ENCODE peak calls at places on chromosome 19, in seven cellular contexts. M, P, J, T, B, X and E are unnamed samples.

GRCh38 chr19:43936219-43936618 is 1.1 kb upstream of the ZNF45 start:
- DNase-seq in J (no peak), P (no peak), M (no peak), X (peak; percentile 13), T (no peak), B (no peak), E (no peak)

GRCh38 chr19:46173886-46174475 is 25.9 kb downstream of the IGFL2 start:
- DNase-seq in B (no peak), T (no peak), J (no peak), M (no peak), X (peak; percentile 26), P (no peak), E (no peak)

GRCh38 chr19:6616011-6616410 is 25.1 kb upstream of the CD70 start:
- DNase-seq in J (no peak), M (no peak), P (no peak), T (no peak), B (no peak), X (no peak), E (no peak)

GRCh38 chr19:10604460-10604980 is 17.4 kb upstream of the AP1M2 start:
- DNase-seq in B (no peak), X (no peak), J (peak; percentile 65), P (peak; percentile 19), T (no peak), M (no peak), E (no peak)

GRCh38 chr19:4803736-4804695 is 12.5 kb downstream of the FEM1A start:
- DNase-seq in B (no peak), J (peak; percentile 87), T (peak; percentile 72), P (peak; percentile 72), X (peak; percentile 58), M (no peak), E (no peak)

GRCh38 chr19:29694669-29695627 is 20.1 kb downstream of the C19orf12 start:
- DNase-seq in J (peak; percentile 93), T (peak; percentile 88), B (peak; percentile 90), M (peak; percentile 94), X (peak; percentile 70), P (peak; percentile 86), E (peak; percentile 41)

GRCh38 chr19:6241680-6242079 is 38.1 kb downstream of the MLLT1 start:
- DNase-seq in X (peak; percentile 50), M (peak; percentile 75), B (no peak), T (peak; percentile 66), J (peak; percentile 84), P (no peak), E (peak; percentile 93)

GRCh38 chr19:39389621-39390414 is 1.1 kb downstream of the PAF1 start:
- DNase-seq in T (no peak), X (no peak), P (no peak), J (peak; percentile 54), B (no peak), M (no peak), E (no peak)

GRCh38 chr19:4831351-4832340 is at the start of gene TICAM1:
- DNase-seq in T (peak; percentile 78), J (peak; percentile 92), B (peak; percentile 88), X (peak; percentile 49), M (peak; percentile 93), P (peak; percentile 74), E (peak; percentile 31)

GRCh38 chr19:43527860-43528622 is 1.0 kb upstream of the ETHE1 start:
- DNase-seq in P (no peak), T (peak; percentile 22), J (peak; percentile 59), X (no peak), B (peak; percentile 69), M (peak; percentile 80), E (no peak)

GRCh38 chr19:33551676-33552075 is 30.1 kb upstream of the PEPD start:
- DNase-seq in P (no peak), J (no peak), M (peak; percentile 62), X (no peak), B (peak; percentile 16), T (no peak), E (no peak)

GRCh38 chr19:16118489-16119033 is 6.9 kb downstream of the RAB8A start:
- DNase-seq in P (no peak), J (no peak), T (no peak), B (peak; percentile 74), X (no peak), M (no peak), E (no peak)

GRCh38 chr19:11400695-11401291 is 16.7 kb upstream of the EPOR start:
- DNase-seq in B (no peak), J (no peak), T (no peak), P (no peak), M (no peak), X (no peak), E (no peak)

GRCh38 chr19:12656899-12657571 is 9.5 kb downstream of the MAN2B1 start:
- DNase-seq in M (no peak), T (peak; percentile 59), J (peak; percentile 71), B (no peak), P (no peak), X (no peak), E (no peak)
- H3K27ac ChIP-seq in M (no peak overlapping the region), T (no peak overlapping the region), J (no peak overlapping the region), B (no peak overlapping the region), P (no peak overlapping the region), X (no peak overlapping the region), E (no peak overlapping the region)

GRCh38 chr19:48962849-48963165 is 2.3 kb upstream of the FTL start:
- DNase-seq in J (no peak), T (no peak), P (no peak), M (no peak), B (no peak), X (no peak), E (no peak)

GRCh38 chr19:48962029-48962848 is 2.9 kb upstream of the FTL start:
- DNase-seq in J (peak; percentile 83), T (peak; percentile 26), X (peak; percentile 46), B (peak; percentile 80), M (no peak), P (peak; percentile 32), E (no peak)

GRCh38 chr19:48961051-48961649 is 4.0 kb upstream of the FTL start:
- DNase-seq in T (no peak), X (no peak), P (no peak), M (no peak), J (peak; percentile 69), B (no peak), E (no peak)

GRCh38 chr19:48963371-48964204 is 1.5 kb upstream of the FTL start:
- DNase-seq in X (peak; percentile 47), M (peak; percentile 93), P (peak; percentile 60), T (peak; percentile 83), B (peak; percentile 90), J (peak; percentile 92), E (peak; percentile 53)

DNA sequence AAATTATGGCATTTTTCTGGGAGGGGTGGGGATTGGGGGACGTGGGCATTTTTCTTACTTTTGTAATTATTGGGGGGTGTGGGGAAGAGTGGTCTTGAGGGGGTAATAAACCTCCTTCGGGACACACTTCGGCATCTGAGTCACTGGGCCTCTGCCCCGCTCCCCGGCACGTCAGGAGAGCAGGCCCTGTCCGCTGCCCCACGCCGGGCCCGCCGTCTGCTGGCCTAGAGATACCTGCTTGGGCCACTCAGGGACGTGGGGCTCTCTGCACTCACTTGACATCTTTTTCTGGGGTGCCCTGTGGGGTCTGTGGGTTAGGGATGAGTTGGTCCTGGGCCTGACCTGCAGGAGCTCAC is 3.5 kb upstream of the FTL start:
- DNase-seq in T (no peak), X (no peak), B (no peak), J (peak; percentile 70), P (no peak), M (no peak), E (no peak)
- H3K27ac ChIP-seq in T (peak overlapping the region; percentile 89), X (peak overlapping the region; percentile 44), B (peak overlapping the region; percentile 97), J (no peak overlapping the region), P (no peak overlapping the region), M (no peak overlapping the region), E (peak overlapping the region; percentile 62)

GRCh38 chr19:1313695-1314613 is 28.3 kb downstream of the EFNA2 start:
- DNase-seq in T (no peak), P (no peak), X (no peak), M (no peak), B (no peak), J (peak; percentile 38), E (no peak)

GRCh38 chr19:1312732-1313694 is 27.3 kb downstream of the EFNA2 start:
- DNase-seq in B (no peak), P (no peak), T (peak; percentile 20), X (no peak), J (no peak), M (no peak), E (no peak)

GRCh38 chr19:1317274-1317673 is 31.6 kb downstream of the EFNA2 start:
- DNase-seq in B (no peak), J (peak; percentile 29), X (no peak), P (no peak), M (no peak), T (no peak), E (no peak)

GRCh38 chr19:1316466-1316865 is 30.8 kb downstream of the EFNA2 start:
- DNase-seq in P (no peak), X (no peak), T (no peak), B (no peak), J (peak; percentile 41), M (no peak), E (no peak)

GRCh38 chr19:1315470-1316166 is 29.9 kb downstream of the EFNA2 start:
- DNase-seq in B (no peak), P (peak; percentile 31), J (peak; percentile 84), T (peak; percentile 65), X (peak; percentile 44), M (no peak), E (peak; percentile 23)
- H3K27ac ChIP-seq in B (no peak overlapping the region), P (no peak overlapping the region), J (no peak overlapping the region), T (no peak overlapping the region), X (no peak overlapping the region), M (no peak overlapping the region), E (no peak overlapping the region)

GRCh38 chr19:17832443-17833208 is 11.3 kb upstream of the INSL3 start:
- DNase-seq in P (no peak), X (no peak), J (no peak), B (no peak), M (no peak), T (no peak), E (no peak)

GRCh38 chr19:17831419-17831888 is 10.1 kb upstream of the INSL3 start:
- DNase-seq in X (no peak), M (peak; percentile 79), P (no peak), T (no peak), J (no peak), B (no peak), E (no peak)

GRCh38 chr19:17830567-17831418 is 9.5 kb upstream of the INSL3 start:
- DNase-seq in B (no peak), P (peak; percentile 35), T (peak; percentile 85), J (peak; percentile 87), M (peak; percentile 92), X (peak; percentile 71), E (peak; percentile 89)

GRCh38 chr19:17826508-17827056 is 5.3 kb upstream of the INSL3 start:
- DNase-seq in M (no peak), X (no peak), B (no peak), T (no peak), P (no peak), J (no peak), E (no peak)

DNA sequence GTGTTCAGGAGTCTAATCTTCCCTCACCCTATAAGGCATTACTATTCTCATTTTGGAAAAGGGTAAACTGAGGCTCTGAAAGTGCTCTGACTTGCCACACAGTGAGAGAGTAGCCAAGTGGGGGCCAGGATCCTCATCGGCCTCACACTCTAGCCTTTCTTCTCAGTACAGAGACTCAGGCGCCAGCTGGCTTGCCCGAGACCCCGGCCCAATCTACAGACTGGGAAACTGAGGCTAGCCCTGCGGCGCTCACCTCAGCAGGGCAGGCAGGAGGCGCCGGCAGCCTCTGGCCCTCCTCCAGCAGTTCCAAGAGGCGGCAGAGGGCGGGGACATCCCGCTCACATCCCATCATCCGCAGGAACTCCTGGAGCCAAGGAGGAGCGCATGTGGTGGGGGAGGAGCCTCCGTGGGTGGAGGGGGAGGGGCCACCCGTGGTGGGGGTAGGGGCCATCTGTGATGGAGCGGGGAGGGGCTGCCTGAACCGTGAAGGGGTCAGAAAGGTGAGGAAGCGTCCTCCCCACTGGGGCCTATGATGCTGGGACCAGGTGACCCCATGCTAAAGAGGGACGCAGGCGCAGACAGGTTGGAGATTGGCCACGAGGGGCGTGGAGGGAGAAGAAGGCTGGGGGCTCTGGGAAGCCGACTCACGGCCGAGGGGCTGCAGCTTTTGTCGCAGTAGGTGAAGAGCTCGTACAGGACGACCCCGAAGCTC is 8.7 kb upstream of the INSL3 start:
- DNase-seq in M (no peak), P (no peak), J (peak; percentile 69), B (no peak), T (peak; percentile 34), X (no peak), E (peak; percentile 56)
- H3K27ac ChIP-seq in M (no peak overlapping the region), P (no peak overlapping the region), J (no peak overlapping the region), B (no peak overlapping the region), T (no peak overlapping the region), X (no peak overlapping the region), E (no peak overlapping the region)